ENCODE peak calls at places on chromosomes 5 and 9, in six cellular contexts. One of them, this sample, is unnamed.
A peak's percentile ranks its signal among the peaks of the same experiment; 100 is the strongest.

GRCh38 chr9:1416261-1416660 is 366.1 kb downstream of the DMRT2 start:
- DNase-seq in HT-29: no peak
- DNase-seq in stimulated activated CD8-positive, alpha-beta memory T cell treated with anti-CD3 and anti-CD28 coated beads, Interleukin-15, amount 100 ng/mL, for 1 hour: no peak
- DNase-seq in iPS-NIHi11: no peak
- DNase-seq in NCI-H748 treated with DMSO at 0.1 percent for 48 hours: no peak
- DNase-seq in NCI-H510A treated with DMSO at 0.1 percent for 48 hours: no peak
- DNase-seq in this sample: no peak

GRCh38 chr9:130846487-130847305 is 11.6 kb downstream of the ABL1 start:
- DNase-seq in NCI-H748 treated with DMSO at 0.1 percent for 48 hours: no peak
- DNase-seq in HT-29: no peak
- DNase-seq in NCI-H510A treated with DMSO at 0.1 percent for 48 hours: no peak
- DNase-seq in stimulated activated CD8-positive, alpha-beta memory T cell treated with anti-CD3 and anti-CD28 coated beads, Interleukin-15, amount 100 ng/mL, for 1 hour: no peak
- DNase-seq in iPS-NIHi11: no peak
- DNase-seq in this sample: no peak

GRCh38 chr9:84620338-84620737 is 49.2 kb upstream of the NTRK2 start:
- DNase-seq in HT-29: no peak
- DNase-seq in iPS-NIHi11: no peak
- DNase-seq in NCI-H748 treated with DMSO at 0.1 percent for 48 hours: no peak
- DNase-seq in stimulated activated CD8-positive, alpha-beta memory T cell treated with anti-CD3 and anti-CD28 coated beads, Interleukin-15, amount 100 ng/mL, for 1 hour: no peak
- DNase-seq in NCI-H510A treated with DMSO at 0.1 percent for 48 hours: no peak
- DNase-seq in this sample: no peak

GRCh38 chr9:92770005-92770995 is 5.7 kb upstream of the BICD2 start:
- DNase-seq in HT-29: no peak
- DNase-seq in iPS-NIHi11: peak; percentile 40
- DNase-seq in NCI-H510A treated with DMSO at 0.1 percent for 48 hours: no peak
- DNase-seq in NCI-H748 treated with DMSO at 0.1 percent for 48 hours: no peak
- DNase-seq in stimulated activated CD8-positive, alpha-beta memory T cell treated with anti-CD3 and anti-CD28 coated beads, Interleukin-15, amount 100 ng/mL, for 1 hour: no peak
- DNase-seq in this sample: no peak

GRCh38 chr9:89179920-89180667 is 1.5 kb upstream of the SHC3 start:
- DNase-seq in NCI-H748 treated with DMSO at 0.1 percent for 48 hours: peak; percentile 88
- DNase-seq in stimulated activated CD8-positive, alpha-beta memory T cell treated with anti-CD3 and anti-CD28 coated beads, Interleukin-15, amount 100 ng/mL, for 1 hour: no peak
- DNase-seq in HT-29: peak; percentile 95
- DNase-seq in iPS-NIHi11: peak; percentile 92
- DNase-seq in NCI-H510A treated with DMSO at 0.1 percent for 48 hours: peak; percentile 96
- DNase-seq in this sample: peak; percentile 92

GRCh38 chr9:88829276-88829675 is 162.0 kb upstream of the S1PR3 start:
- DNase-seq in NCI-H748 treated with DMSO at 0.1 percent for 48 hours: no peak
- DNase-seq in iPS-NIHi11: no peak
- DNase-seq in NCI-H510A treated with DMSO at 0.1 percent for 48 hours: no peak
- DNase-seq in stimulated activated CD8-positive, alpha-beta memory T cell treated with anti-CD3 and anti-CD28 coated beads, Interleukin-15, amount 100 ng/mL, for 1 hour: no peak
- DNase-seq in HT-29: no peak
- DNase-seq in this sample: no peak

GRCh38 chr9:33850267-33850629 is 33.3 kb downstream of the UBE2R2 start:
- DNase-seq in iPS-NIHi11: no peak
- DNase-seq in stimulated activated CD8-positive, alpha-beta memory T cell treated with anti-CD3 and anti-CD28 coated beads, Interleukin-15, amount 100 ng/mL, for 1 hour: no peak
- DNase-seq in NCI-H748 treated with DMSO at 0.1 percent for 48 hours: no peak
- DNase-seq in HT-29: no peak
- DNase-seq in NCI-H510A treated with DMSO at 0.1 percent for 48 hours: no peak
- DNase-seq in this sample: no peak

GRCh38 chr5:56900395-56900794 is 9.0 kb upstream of the SETD9 start:
- DNase-seq in stimulated activated CD8-positive, alpha-beta memory T cell treated with anti-CD3 and anti-CD28 coated beads, Interleukin-15, amount 100 ng/mL, for 1 hour: no peak
- DNase-seq in HT-29: no peak
- DNase-seq in NCI-H748 treated with DMSO at 0.1 percent for 48 hours: no peak
- DNase-seq in iPS-NIHi11: no peak
- DNase-seq in NCI-H510A treated with DMSO at 0.1 percent for 48 hours: no peak
- DNase-seq in this sample: no peak

GRCh38 chr5:141811287-141812155 is 66.7 kb downstream of the PCDH1 start:
- DNase-seq in stimulated activated CD8-positive, alpha-beta memory T cell treated with anti-CD3 and anti-CD28 coated beads, Interleukin-15, amount 100 ng/mL, for 1 hour: no peak
- DNase-seq in NCI-H510A treated with DMSO at 0.1 percent for 48 hours: no peak
- DNase-seq in iPS-NIHi11: peak; percentile 80
- DNase-seq in NCI-H748 treated with DMSO at 0.1 percent for 48 hours: no peak
- DNase-seq in HT-29: peak; percentile 35
- DNase-seq in this sample: no peak

GRCh38 chr5:1950708-1951103 is 68.0 kb upstream of the IRX4 start:
- DNase-seq in NCI-H748 treated with DMSO at 0.1 percent for 48 hours: no peak
- DNase-seq in NCI-H510A treated with DMSO at 0.1 percent for 48 hours: no peak
- DNase-seq in stimulated activated CD8-positive, alpha-beta memory T cell treated with anti-CD3 and anti-CD28 coated beads, Interleukin-15, amount 100 ng/mL, for 1 hour: no peak
- DNase-seq in iPS-NIHi11: no peak
- DNase-seq in HT-29: no peak
- DNase-seq in this sample: no peak

GRCh38 chr5:68253612-68254341 is 38.2 kb downstream of the PIK3R1 start:
- DNase-seq in NCI-H748 treated with DMSO at 0.1 percent for 48 hours: no peak
- DNase-seq in HT-29: no peak
- DNase-seq in iPS-NIHi11: no peak
- DNase-seq in stimulated activated CD8-positive, alpha-beta memory T cell treated with anti-CD3 and anti-CD28 coated beads, Interleukin-15, amount 100 ng/mL, for 1 hour: no peak
- DNase-seq in NCI-H510A treated with DMSO at 0.1 percent for 48 hours: no peak
- DNase-seq in this sample: no peak

GRCh38 chr9:110650991-110651411 is 17.6 kb upstream of the MUSK start:
- DNase-seq in stimulated activated CD8-positive, alpha-beta memory T cell treated with anti-CD3 and anti-CD28 coated beads, Interleukin-15, amount 100 ng/mL, for 1 hour: no peak
- DNase-seq in NCI-H748 treated with DMSO at 0.1 percent for 48 hours: no peak
- DNase-seq in iPS-NIHi11: no peak
- DNase-seq in NCI-H510A treated with DMSO at 0.1 percent for 48 hours: no peak
- DNase-seq in HT-29: no peak
- DNase-seq in this sample: no peak

GRCh38 chr5:120615967-120616645 is 152.0 kb downstream of the PRR16 start:
- DNase-seq in NCI-H748 treated with DMSO at 0.1 percent for 48 hours: no peak
- DNase-seq in iPS-NIHi11: peak; percentile 10
- DNase-seq in HT-29: no peak
- DNase-seq in NCI-H510A treated with DMSO at 0.1 percent for 48 hours: no peak
- DNase-seq in stimulated activated CD8-positive, alpha-beta memory T cell treated with anti-CD3 and anti-CD28 coated beads, Interleukin-15, amount 100 ng/mL, for 1 hour: no peak
- DNase-seq in this sample: no peak

GRCh38 chr5:91361055-91361701 is 21.9 kb downstream of the ARRDC3 start:
- DNase-seq in NCI-H510A treated with DMSO at 0.1 percent for 48 hours: no peak
- DNase-seq in stimulated activated CD8-positive, alpha-beta memory T cell treated with anti-CD3 and anti-CD28 coated beads, Interleukin-15, amount 100 ng/mL, for 1 hour: no peak
- DNase-seq in iPS-NIHi11: no peak
- DNase-seq in HT-29: no peak
- DNase-seq in NCI-H748 treated with DMSO at 0.1 percent for 48 hours: no peak
- DNase-seq in this sample: no peak

GRCh38 chr5:164301708-164302107 is 796.3 kb downstream of the MAT2B start:
- DNase-seq in NCI-H510A treated with DMSO at 0.1 percent for 48 hours: no peak
- DNase-seq in HT-29: no peak
- DNase-seq in iPS-NIHi11: no peak
- DNase-seq in NCI-H748 treated with DMSO at 0.1 percent for 48 hours: no peak
- DNase-seq in stimulated activated CD8-positive, alpha-beta memory T cell treated with anti-CD3 and anti-CD28 coated beads, Interleukin-15, amount 100 ng/mL, for 1 hour: no peak
- DNase-seq in this sample: no peak

GRCh38 chr9:114163517-114163924 is 8.2 kb downstream of the COL27A1 start:
- DNase-seq in NCI-H748 treated with DMSO at 0.1 percent for 48 hours: no peak
- DNase-seq in stimulated activated CD8-positive, alpha-beta memory T cell treated with anti-CD3 and anti-CD28 coated beads, Interleukin-15, amount 100 ng/mL, for 1 hour: no peak
- DNase-seq in NCI-H510A treated with DMSO at 0.1 percent for 48 hours: no peak
- DNase-seq in HT-29: peak; percentile 21
- DNase-seq in iPS-NIHi11: peak; percentile 83
- DNase-seq in this sample: no peak

GRCh38 chr9:129406278-129407225 is 214.3 kb downstream of the C9orf50 start:
- DNase-seq in stimulated activated CD8-positive, alpha-beta memory T cell treated with anti-CD3 and anti-CD28 coated beads, Interleukin-15, amount 100 ng/mL, for 1 hour: no peak
- DNase-seq in NCI-H748 treated with DMSO at 0.1 percent for 48 hours: no peak
- DNase-seq in iPS-NIHi11: peak; percentile 70
- DNase-seq in NCI-H510A treated with DMSO at 0.1 percent for 48 hours: peak; percentile 18
- DNase-seq in HT-29: peak; percentile 45
- DNase-seq in this sample: no peak